ENCODE peak calls at places on chromosome 1, in nine cellular contexts. G, Y, T, W, I, E, M, V and L are unnamed samples.

GRCh38 chr1:114314098-114314497 is 160.4 kb upstream of the SYT6 start:
- DNase-seq in G (no peak), Y (no peak), T (no peak), W (no peak), I (no peak), E (no peak), M (no peak), V (no peak), L (peak)

GRCh38 chr1:216222302-216222701 is 200.9 kb downstream of the USH2A start:
- DNase-seq in G (no peak), Y (no peak), T (no peak), W (peak), I (no peak), E (no peak), M (no peak), V (no peak), L (no peak)

GRCh38 chr1:44015206-44015605 is 16.1 kb downstream of the SLC6A9 start:
- DNase-seq in G (no peak), Y (no peak), T (no peak), W (no peak), I (no peak), E (no peak), M (no peak), V (no peak), L (no peak)

GRCh38 chr1:115641762-115642167 is at the start of gene VANGL1:
- DNase-seq in G (peak), Y (peak), T (peak), W (peak), I (peak), E (peak), M (peak), V (peak), L (peak)

GRCh38 chr1:156795787-156796186 is 20.9 kb downstream of the SH2D2A start:
- DNase-seq in G (no peak), Y (no peak), T (no peak), W (peak), I (no peak), E (no peak), M (no peak), V (no peak), L (peak)

GRCh38 chr1:234915923-234916675 is 212.5 kb downstream of the TOMM20 start:
- DNase-seq in G (no peak), Y (no peak), T (no peak), W (peak), I (no peak), E (no peak), M (no peak), V (peak), L (peak)

GRCh38 chr1:109971559-109971958 is 13.0 kb upstream of the AHCYL1 start:
- DNase-seq in G (no peak), Y (no peak), T (no peak), W (no peak), I (no peak), E (no peak), M (no peak), V (no peak), L (no peak)

GRCh38 chr1:5836776-5837440 is 155.3 kb downstream of the NPHP4 start:
- DNase-seq in G (no peak), Y (no peak), T (no peak), W (no peak), I (no peak), E (no peak), M (no peak), V (no peak), L (no peak)

GRCh38 chr1:164855930-164856329 is 296.9 kb downstream of the PBX1 start:
- DNase-seq in G (no peak), Y (no peak), T (no peak), W (no peak), I (no peak), E (no peak), M (no peak), V (no peak), L (no peak)

GRCh38 chr1:180933141-180933540 is 20.4 kb downstream of the KIAA1614 start:
- DNase-seq in G (no peak), Y (no peak), T (no peak), W (no peak), I (no peak), E (no peak), M (no peak), V (no peak), L (no peak)

GRCh38 chr1:22275211-22275610 is 132.3 kb upstream of the WNT4 start:
- DNase-seq in G (no peak), Y (peak), T (no peak), W (no peak), I (no peak), E (no peak), M (peak), V (no peak), L (no peak)

GRCh38 chr1:81345110-81345509 is 455.6 kb upstream of the ADGRL2 start:
- DNase-seq in G (no peak), Y (no peak), T (no peak), W (no peak), I (no peak), E (no peak), M (no peak), V (no peak), L (no peak)

GRCh38 chr1:93716974-93717373 is 35.3 kb upstream of the BCAR3 start:
- DNase-seq in G (no peak), Y (no peak), T (no peak), W (no peak), I (peak), E (peak), M (no peak), V (no peak), L (no peak)

GRCh38 chr1:110130113-110130591 is 17.9 kb downstream of the UBL4B start:
- DNase-seq in G (peak), Y (no peak), T (no peak), W (no peak), I (no peak), E (no peak), M (no peak), V (peak), L (no peak)

GRCh38 chr1:15344800-15345710 is 64.6 kb upstream of the EFHD2 start:
- DNase-seq in G (no peak), Y (no peak), T (no peak), W (no peak), I (no peak), E (no peak), M (peak), V (no peak), L (no peak)

GRCh38 chr1:22778408-22778807 is 67.8 kb downstream of the EPHB2 start:
- DNase-seq in G (no peak), Y (no peak), T (no peak), W (no peak), I (no peak), E (no peak), M (no peak), V (no peak), L (no peak)

GRCh38 chr1:31860576-31860975 is 44.8 kb upstream of the SPOCD1 start:
- DNase-seq in G (peak), Y (no peak), T (no peak), W (no peak), I (no peak), E (no peak), M (no peak), V (no peak), L (no peak)

GRCh38 chr1:167057297-167057688 is 32.9 kb downstream of the GPA33 start:
- DNase-seq in G (no peak), Y (peak), T (peak), W (no peak), I (no peak), E (no peak), M (peak), V (no peak), L (peak)

GRCh38 chr1:177448652-177449351 is 278.0 kb downstream of the BRINP2 start:
- DNase-seq in G (no peak), Y (no peak), T (no peak), W (no peak), I (no peak), E (no peak), M (no peak), V (peak), L (peak)